ENCODE peak calls at places on chromosomes 4 and X, in ten cellular contexts. X, V, O, Z, F, P, W, E, T and Q are unnamed samples.

GRCh38 chr4:168993724-168994510 is 16.1 kb downstream of the CBR4 start:
- DNase-seq in E (peak; percentile 84), P (no peak), W (no peak), Z (no peak), O (peak; percentile 88), F (no peak), X (no peak), V (peak; percentile 25), T (no peak), Q (no peak)

GRCh38 chr4:83297548-83298260 is 13.1 kb upstream of the COQ2 start:
- DNase-seq in X (no peak), Z (no peak), P (no peak), O (no peak), F (no peak), E (no peak), W (no peak), V (no peak), T (no peak), Q (no peak)

GRCh38 chrX:153944140-153944799 is at the start of gene RENBP:
- DNase-seq in F (no peak), X (peak; percentile 48), Z (no peak), P (no peak), E (peak; percentile 94), V (no peak), W (no peak), O (no peak), T (no peak), Q (no peak)

GRCh38 chr4:4395849-4396627 is 9.1 kb downstream of the NSG1 start:
- DNase-seq in Z (peak; percentile 60), P (no peak), W (peak; percentile 59), E (peak; percentile 71), X (no peak), O (peak; percentile 67), V (peak; percentile 45), F (no peak), T (no peak), Q (peak; percentile 50)

GRCh38 chrX:47235691-47236103 is 2.9 kb downstream of the USP11 start:
- DNase-seq in W (no peak), V (no peak), F (no peak), P (no peak), T (no peak), Z (no peak), E (no peak), O (peak; percentile 85), X (no peak), Q (no peak)

GRCh38 chr4:67575232-67575888 is 16.8 kb downstream of the STAP1 start:
- DNase-seq in E (no peak), X (no peak), V (no peak), F (no peak), O (no peak), T (no peak), Z (peak; percentile 48), W (no peak), P (no peak), Q (peak; percentile 85)

GRCh38 chrX:8868906-8869305 is 67.7 kb upstream of the FAM9A start:
- DNase-seq in O (peak; percentile 35), E (no peak), T (no peak), W (no peak), F (no peak), X (no peak), V (no peak), Z (no peak), P (no peak), Q (no peak)

GRCh38 chrX:40537310-40537709 is 43.5 kb upstream of the ATP6AP2 start:
- DNase-seq in W (no peak), E (no peak), P (no peak), F (no peak), X (no peak), T (no peak), V (no peak), O (no peak), Z (no peak), Q (no peak)

GRCh38 chrX:21745756-21746155 is 12.2 kb downstream of the SMPX start:
- DNase-seq in F (no peak), O (peak; percentile 18), Z (peak; percentile 11), T (peak; percentile 24), P (peak; percentile 13), V (peak; percentile 43), W (no peak), E (no peak), X (peak; percentile 26), Q (no peak)

GRCh38 chr4:109921384-109921808 is 8.7 kb downstream of the EGF start:
- DNase-seq in V (peak; percentile 88), P (no peak), F (peak; percentile 44), O (peak; percentile 60), Z (no peak), W (no peak), E (peak; percentile 61), X (no peak), T (peak; percentile 83), Q (no peak)

GRCh38 chr4:76984788-76985211 is 35.2 kb downstream of the SEPTIN11 start:
- DNase-seq in W (no peak), X (no peak), V (peak; percentile 99), Z (no peak), P (no peak), O (peak; percentile 100), F (peak; percentile 97), T (no peak), E (peak; percentile 72), Q (no peak)

GRCh38 chrX:70089575-70090297 is 27.5 kb downstream of the OTUD6A start:
- DNase-seq in O (no peak), P (no peak), W (no peak), E (no peak), F (no peak), X (no peak), T (no peak), V (peak; percentile 29), Z (no peak), Q (no peak)

GRCh38 chr4:37392540-37393255 is 148.2 kb downstream of the NWD2 start:
- DNase-seq in F (no peak), W (no peak), P (no peak), V (no peak), X (no peak), O (no peak), T (no peak), Z (no peak), E (no peak), Q (no peak)

GRCh38 chr4:30402276-30402675 is 317.9 kb upstream of the PCDH7 start:
- DNase-seq in P (no peak), T (no peak), X (no peak), V (no peak), Z (no peak), F (no peak), E (no peak), O (peak; percentile 4), W (no peak), Q (no peak)

GRCh38 chrX:68072016-68072415 is 361.3 kb downstream of the OPHN1 start:
- DNase-seq in T (no peak), W (no peak), V (peak; percentile 16), F (no peak), O (no peak), Z (no peak), E (no peak), X (no peak), P (no peak), Q (no peak)

GRCh38 chrX:23662853-23663252 is 4.4 kb upstream of the PRDX4 start:
- DNase-seq in W (no peak), V (no peak), T (no peak), F (no peak), O (peak; percentile 52), E (no peak), X (no peak), Z (peak; percentile 61), P (no peak), Q (peak; percentile 2)

GRCh38 chr4:118950224-118950623 is 61.6 kb downstream of the SYNPO2 start:
- DNase-seq in W (no peak), T (no peak), Z (no peak), V (no peak), P (no peak), F (no peak), X (no peak), E (no peak), O (no peak), Q (no peak)

GRCh38 chrX:39624166-39624565 is 473.6 kb downstream of the BCOR start:
- DNase-seq in X (no peak), Z (no peak), T (no peak), V (no peak), W (no peak), P (no peak), F (no peak), O (no peak), E (peak; percentile 65), Q (no peak)

GRCh38 chr4:135598151-135598550 is 1396.6 kb upstream of the PABPC4L start:
- DNase-seq in V (no peak), E (no peak), O (no peak), P (no peak), Z (no peak), W (no peak), F (no peak), T (no peak), X (no peak), Q (no peak)

GRCh38 chrX:17414839-17415238 is 39.8 kb downstream of the NHS start:
- DNase-seq in P (no peak), E (peak; percentile 49), O (no peak), V (no peak), X (no peak), T (no peak), W (no peak), Z (no peak), F (no peak), Q (no peak)